ENCODE peak calls at places on chromosomes 13 and 19, in ten cellular contexts. U is choroid plexus epithelial cell; D is MV-4-11; C is RKO; H is effector memory CD4-positive, alpha-beta T cell; Y is foreskin fibroblast; W is breast epithelium; O is T-helper 1 cell; L is WERI-Rb-1; V is mammary epithelial cell. P is an unnamed sample.

GRCh38 chr13:60095300-60095699 is 68.4 kb downstream of the DIAPH3 start:
- DNase-seq in U (no peak), D (no peak), C (no peak), H (no peak), Y (no peak), W (no peak), O (no peak), L (no peak), V (no peak), P (no peak)

GRCh38 chr19:33446918-33447293 is 73.4 kb downstream of the CEBPG start:
- DNase-seq in U (no peak), D (no peak), C (no peak), H (no peak), Y (no peak), W (no peak), O (no peak), L (no peak), V (no peak), P (no peak)

GRCh38 chr19:46349311-46349993 is 2.6 kb downstream of the PPP5C start:
- DNase-seq in U (no peak), D (peak; percentile 46), C (no peak), H (no peak), Y (no peak), W (no peak), O (no peak), L (no peak), V (no peak), P (no peak)

GRCh38 chr13:48144413-48145035 is 49.6 kb upstream of the MED4 start:
- DNase-seq in U (peak; percentile 77), D (peak; percentile 93), C (no peak), H (no peak), Y (peak; percentile 11), W (no peak), O (no peak), L (no peak), V (no peak), P (no peak)

GRCh38 chr13:79869326-79869725 is 388.4 kb downstream of the NDFIP2 start:
- DNase-seq in U (peak; percentile 72), D (no peak), C (no peak), H (no peak), Y (no peak), W (no peak), O (no peak), L (no peak), V (peak; percentile 46), P (no peak)

GRCh38 chr19:4075373-4075772 is 8.7 kb upstream of the ZBTB7A start:
- DNase-seq in U (peak; percentile 44), D (peak; percentile 96), C (no peak), H (no peak), Y (no peak), W (no peak), O (no peak), L (no peak), V (no peak), P (no peak)

GRCh38 chr19:19488041-19488874 is 27.1 kb downstream of the TSSK6 start:
- DNase-seq in U (no peak), D (no peak), C (no peak), H (no peak), Y (peak; percentile 21), W (no peak), O (no peak), L (no peak), V (no peak), P (no peak)

GRCh38 chr13:30110301-30111070 is 196.9 kb downstream of the KATNAL1 start:
- DNase-seq in U (no peak), D (no peak), C (no peak), H (no peak), Y (no peak), W (no peak), O (no peak), L (no peak), V (no peak), P (no peak)

GRCh38 chr13:102394158-102395053 is 7.4 kb downstream of the FGF14 start:
- DNase-seq in U (peak; percentile 87), D (peak; percentile 90), C (no peak), H (peak; percentile 85), Y (peak; percentile 91), W (peak; percentile 73), O (peak; percentile 96), L (peak; percentile 98), V (peak; percentile 48), P (peak; percentile 94)

GRCh38 chr13:93963266-93964131 is 516.0 kb downstream of the DCT start:
- DNase-seq in U (peak; percentile 78), D (no peak), C (no peak), H (no peak), Y (peak; percentile 74), W (no peak), O (no peak), L (no peak), V (no peak), P (no peak)

GRCh38 chr19:10855879-10856522 is 7.8 kb downstream of the C19orf38 start:
- DNase-seq in U (no peak), D (peak; percentile 30), C (peak; percentile 54), H (no peak), Y (no peak), W (no peak), O (no peak), L (no peak), V (no peak), P (no peak)

GRCh38 chr19:15252398-15253018 is 20.3 kb upstream of the EPHX3 start:
- DNase-seq in U (peak; percentile 54), D (no peak), C (no peak), H (no peak), Y (peak; percentile 51), W (no peak), O (no peak), L (peak; percentile 40), V (no peak), P (no peak)

GRCh38 chr13:73703606-73704005 is 430.6 kb downstream of the KLF12 start:
- DNase-seq in U (no peak), D (no peak), C (no peak), H (no peak), Y (no peak), W (no peak), O (no peak), L (no peak), V (no peak), P (no peak)

GRCh38 chr19:18190278-18190677 is 2.7 kb upstream of the MPV17L2 start:
- DNase-seq in U (no peak), D (no peak), C (no peak), H (no peak), Y (no peak), W (no peak), O (no peak), L (no peak), V (no peak), P (no peak)

GRCh38 chr19:4981681-4981958 is 12.7 kb downstream of the KDM4B start:
- DNase-seq in U (no peak), D (no peak), C (no peak), H (no peak), Y (no peak), W (no peak), O (no peak), L (no peak), V (no peak), P (no peak)

GRCh38 chr19:6055013-6055795 is 55.1 kb downstream of the RFX2 start:
- DNase-seq in U (no peak), D (no peak), C (no peak), H (no peak), Y (no peak), W (no peak), O (no peak), L (no peak), V (no peak), P (no peak)

GRCh38 chr13:112835796-112836195 is 133.2 kb upstream of the MCF2L start:
- DNase-seq in U (no peak), D (no peak), C (no peak), H (no peak), Y (no peak), W (no peak), O (no peak), L (no peak), V (no peak), P (no peak)

GRCh38 chr13:111855786-111856185 is 211.2 kb upstream of the SOX1 start:
- DNase-seq in U (no peak), D (no peak), C (no peak), H (no peak), Y (no peak), W (no peak), O (no peak), L (no peak), V (no peak), P (no peak)

GRCh38 chr19:19514881-19515763 is at the start of gene TSSK6:
- DNase-seq in U (no peak), D (no peak), C (peak; percentile 90), H (no peak), Y (no peak), W (no peak), O (no peak), L (no peak), V (no peak), P (no peak)

GRCh38 chr19:13998426-13998825 is 7.7 kb downstream of the RFX1 start:
- DNase-seq in U (no peak), D (no peak), C (no peak), H (no peak), Y (no peak), W (no peak), O (no peak), L (no peak), V (no peak), P (no peak)

GRCh38 chr13:50616101-50616500 is 227.4 kb downstream of the DLEU7 start:
- DNase-seq in U (peak; percentile 68), D (no peak), C (peak; percentile 50), H (no peak), Y (peak; percentile 84), W (no peak), O (no peak), L (no peak), V (peak; percentile 16), P (no peak)

GRCh38 chr19:3398114-3398899 is 31.9 kb downstream of the NFIC start:
- DNase-seq in U (peak; percentile 54), D (no peak), C (no peak), H (no peak), Y (no peak), W (peak; percentile 81), O (no peak), L (no peak), V (no peak), P (no peak)

GRCh38 chr19:51513968-51514367 is 12.4 kb upstream of the SIGLEC12 start:
- DNase-seq in U (no peak), D (no peak), C (no peak), H (no peak), Y (no peak), W (no peak), O (no peak), L (no peak), V (no peak), P (no peak)

GRCh38 chr19:42023121-42023942 is 29.3 kb upstream of the ATP1A3 start:
- DNase-seq in U (peak; percentile 50), D (peak; percentile 22), C (no peak), H (no peak), Y (peak; percentile 9), W (no peak), O (no peak), L (peak; percentile 69), V (no peak), P (peak; percentile 32)

GRCh38 chr13:99724633-99725517 is 223.6 kb downstream of the TM9SF2 start:
- DNase-seq in U (no peak), D (no peak), C (no peak), H (no peak), Y (no peak), W (no peak), O (no peak), L (no peak), V (no peak), P (no peak)

GRCh38 chr13:79631260-79631659 is 150.3 kb downstream of the NDFIP2 start:
- DNase-seq in U (peak; percentile 60), D (no peak), C (peak; percentile 69), H (no peak), Y (peak; percentile 84), W (peak; percentile 65), O (no peak), L (no peak), V (peak; percentile 97), P (no peak)

GRCh38 chr19:33299061-33299665 is 3.2 kb downstream of the CEBPA start:
- DNase-seq in U (no peak), D (no peak), C (no peak), H (no peak), Y (no peak), W (no peak), O (no peak), L (no peak), V (no peak), P (no peak)

GRCh38 chr13:50588736-50589135 is 254.8 kb downstream of the DLEU7 start:
- DNase-seq in U (no peak), D (no peak), C (peak; percentile 4), H (no peak), Y (no peak), W (no peak), O (no peak), L (no peak), V (no peak), P (no peak)